ENCODE peak calls at places on chromosomes 7 and 10, in five cellular contexts. D, M, F, N and A are unnamed samples.

GRCh38 chr10:69333205-69333604 is 54.9 kb downstream of the HK1 start:
- DNase-seq in D (peak; percentile 91), M (peak; percentile 50), F (peak; percentile 78), N (peak; percentile 77), A (no peak)

GRCh38 chr10:28046579-28046978 is 47.7 kb upstream of the ODAD2 start:
- DNase-seq in D (no peak), M (no peak), F (no peak), N (no peak), A (no peak)

GRCh38 chr7:37201003-37201875 is 247.4 kb downstream of the ELMO1 start:
- DNase-seq in D (peak; percentile 78), M (peak; percentile 85), F (peak; percentile 74), N (peak; percentile 72), A (peak; percentile 45)

GRCh38 chr10:107701947-107702346 is 537.4 kb upstream of the SORCS1 start:
- DNase-seq in D (no peak), M (peak; percentile 43), F (no peak), N (no peak), A (no peak)

GRCh38 chr7:141288626-141289025 is 214.8 kb downstream of the TMEM178B start:
- DNase-seq in D (no peak), M (no peak), F (no peak), N (no peak), A (no peak)

GRCh38 chr7:129144095-129144833 is at the start of gene TSPAN33:
- DNase-seq in D (peak; percentile 57), M (peak; percentile 83), F (peak; percentile 85), N (peak; percentile 68), A (no peak)

GRCh38 chr7:42414961-42415505 is 178.0 kb upstream of the GLI3 start:
- DNase-seq in D (no peak), M (peak; percentile 23), F (no peak), N (no peak), A (no peak)

GRCh38 chr7:45973725-45974532 is 52.9 kb upstream of the IGFBP3 start:
- DNase-seq in D (no peak), M (no peak), F (no peak), N (no peak), A (no peak)

GRCh38 chr7:17444673-17445072 is 146.2 kb downstream of the AHR start:
- DNase-seq in D (no peak), M (peak; percentile 26), F (no peak), N (no peak), A (no peak)

GRCh38 chr10:132611026-132611910 is 73.7 kb downstream of the INPP5A start:
- DNase-seq in D (no peak), M (no peak), F (peak; percentile 34), N (no peak), A (no peak)

GRCh38 chr7:42645906-42646305 is 266.0 kb downstream of the C7orf25 start:
- DNase-seq in D (no peak), M (peak; percentile 10), F (no peak), N (no peak), A (no peak)

GRCh38 chr7:44306608-44307007 is 18.8 kb downstream of the CAMK2B start:
- DNase-seq in D (peak; percentile 7), M (no peak), F (no peak), N (peak; percentile 8), A (no peak)

GRCh38 chr7:22885824-22886255 is 63.2 kb upstream of the TOMM7 start:
- DNase-seq in D (no peak), M (no peak), F (no peak), N (no peak), A (no peak)

GRCh38 chr7:156964971-156965370 is 15.5 kb downstream of the NOM1 start:
- DNase-seq in D (no peak), M (no peak), F (no peak), N (no peak), A (no peak)

GRCh38 chr7:121831320-121831719 is 41.6 kb upstream of the PTPRZ1 start:
- DNase-seq in D (no peak), M (no peak), F (no peak), N (no peak), A (no peak)

GRCh38 chr7:24701232-24701898 is 55.9 kb downstream of the GSDME start:
- DNase-seq in D (peak; percentile 41), M (peak; percentile 89), F (no peak), N (no peak), A (no peak)

GRCh38 chr7:18778594-18778993 is 283.0 kb downstream of the HDAC9 start:
- DNase-seq in D (no peak), M (peak; percentile 61), F (no peak), N (no peak), A (no peak)

GRCh38 chr10:8050561-8051108 is 3.9 kb upstream of the GATA3 start:
- DNase-seq in D (no peak), M (peak; percentile 44), F (peak; percentile 66), N (no peak), A (no peak)

GRCh38 chr7:45447296-45447695 is 126.9 kb upstream of the ADCY1 start:
- DNase-seq in D (no peak), M (no peak), F (no peak), N (no peak), A (no peak)

GRCh38 chr7:119720541-119720940 is 552.4 kb upstream of the KCND2 start:
- DNase-seq in D (no peak), M (peak; percentile 71), F (no peak), N (no peak), A (no peak)

GRCh38 chr7:140229591-140230516 is 53.1 kb upstream of the KDM7A start:
- DNase-seq in D (no peak), M (no peak), F (no peak), N (peak; percentile 53), A (no peak)

GRCh38 chr10:78658645-78659632 is 409.8 kb upstream of the ZMIZ1 start:
- DNase-seq in D (no peak), M (no peak), F (no peak), N (no peak), A (no peak)

GRCh38 chr7:109387530-109387929 is 817.9 kb downstream of the DNAJB9 start:
- DNase-seq in D (no peak), M (no peak), F (peak; percentile 49), N (no peak), A (no peak)

GRCh38 chr7:30932562-30932961 is 20.9 kb downstream of the AQP1 start:
- DNase-seq in D (peak; percentile 15), M (no peak), F (no peak), N (no peak), A (no peak)

GRCh38 chr10:38047666-38048065 is 37.2 kb downstream of the ZNF33A start:
- DNase-seq in D (no peak), M (peak; percentile 26), F (no peak), N (no peak), A (no peak)

GRCh38 chr7:151993977-151994676 is 31.3 kb upstream of the GALNT11 start:
- DNase-seq in D (no peak), M (peak; percentile 5), F (no peak), N (no peak), A (no peak)

GRCh38 chr10:62165803-62166202 is 102.8 kb downstream of the RTKN2 start:
- DNase-seq in D (no peak), M (no peak), F (no peak), N (no peak), A (no peak)
- H3K27ac ChIP-seq in D (no peak overlapping the region), M (peak overlapping the region; percentile 50), F (no peak overlapping the region), N (no peak overlapping the region), A (no peak overlapping the region)

DNA sequence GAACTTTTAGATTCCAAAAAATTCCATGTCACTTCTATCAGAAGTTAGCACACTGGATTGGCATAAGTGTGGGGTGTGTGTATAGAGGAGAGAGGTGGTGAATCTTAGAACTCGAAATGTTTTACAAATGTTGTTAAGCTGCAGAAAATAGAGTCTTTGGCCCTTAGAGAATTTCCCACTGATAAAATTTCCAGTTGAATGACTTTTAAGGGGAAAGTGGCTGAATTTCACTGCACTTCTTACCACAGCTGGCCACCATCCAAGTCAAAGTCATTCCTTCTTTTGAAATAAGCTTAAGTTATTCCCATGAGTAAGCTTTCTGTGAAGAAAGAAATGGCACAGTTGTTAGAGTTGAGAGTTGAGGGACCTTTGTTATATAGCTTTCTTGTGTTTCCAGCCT is 13.8 kb downstream of the VCL start:
- DNase-seq in D (no peak), M (peak; percentile 95), F (no peak), N (no peak), A (peak; percentile 23)
- H3K4me3 ChIP-seq in D (no peak overlapping the region), M (peak overlapping the region; percentile 39), F (no peak overlapping the region), N (no peak overlapping the region), A (peak overlapping the region; percentile 48)

DNA sequence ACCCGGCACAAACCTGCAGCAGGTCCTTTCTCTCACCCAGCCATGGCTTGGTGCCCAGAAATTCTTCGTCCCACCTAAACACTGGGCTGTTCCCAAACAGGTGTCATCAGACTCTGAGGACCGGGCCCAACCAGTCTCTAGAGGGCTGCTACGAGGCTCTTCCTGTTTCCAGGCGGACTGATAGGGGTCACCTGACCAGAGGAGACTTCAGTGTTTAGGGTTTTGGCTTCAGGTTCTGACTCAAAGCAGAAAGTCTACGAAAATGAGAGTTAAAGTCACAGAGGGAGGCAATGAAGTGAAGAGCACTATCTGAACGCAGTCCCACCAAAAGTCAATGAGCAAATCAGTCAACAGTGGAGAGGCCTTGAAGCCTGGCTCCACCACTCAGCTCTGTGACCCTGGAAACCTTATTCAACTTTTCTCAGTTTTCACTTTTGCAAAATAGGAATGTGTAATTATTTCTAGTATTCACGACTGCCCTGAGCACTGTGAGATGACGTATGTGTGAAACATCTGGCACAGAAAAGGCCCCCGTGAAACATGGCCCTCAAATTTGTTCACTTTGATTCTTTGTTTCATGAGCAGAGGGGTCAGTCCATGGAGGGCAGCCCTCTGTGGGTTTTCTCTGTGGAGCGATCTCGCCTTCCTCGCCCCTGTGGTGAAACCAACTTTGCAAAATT is 189.8 kb upstream of the PDE1C start:
- DNase-seq in D (no peak), M (no peak), F (no peak), N (no peak), A (no peak)
- H3K27ac ChIP-seq in D (no peak overlapping the region), M (no peak overlapping the region), F (no peak overlapping the region), N (no peak overlapping the region), A (no peak overlapping the region)

GRCh38 chr7:85183296-85183695 is 3.6 kb downstream of the SEMA3D start:
- DNase-seq in D (no peak), M (no peak), F (no peak), N (no peak), A (no peak)

GRCh38 chr7:85186521-85187241 is at the start of gene SEMA3D:
- DNase-seq in D (peak; percentile 51), M (peak; percentile 94), F (peak; percentile 80), N (peak; percentile 66), A (peak; percentile 7)

GRCh38 chr7:85185355-85186082 is 1.3 kb downstream of the SEMA3D start:
- DNase-seq in D (peak; percentile 37), M (peak; percentile 85), F (peak; percentile 59), N (peak; percentile 52), A (peak; percentile 12)

GRCh38 chr7:85186083-85186520 is 754 bp downstream of the SEMA3D start:
- DNase-seq in D (no peak), M (peak; percentile 68), F (peak; percentile 62), N (peak; percentile 33), A (no peak)

DNA sequence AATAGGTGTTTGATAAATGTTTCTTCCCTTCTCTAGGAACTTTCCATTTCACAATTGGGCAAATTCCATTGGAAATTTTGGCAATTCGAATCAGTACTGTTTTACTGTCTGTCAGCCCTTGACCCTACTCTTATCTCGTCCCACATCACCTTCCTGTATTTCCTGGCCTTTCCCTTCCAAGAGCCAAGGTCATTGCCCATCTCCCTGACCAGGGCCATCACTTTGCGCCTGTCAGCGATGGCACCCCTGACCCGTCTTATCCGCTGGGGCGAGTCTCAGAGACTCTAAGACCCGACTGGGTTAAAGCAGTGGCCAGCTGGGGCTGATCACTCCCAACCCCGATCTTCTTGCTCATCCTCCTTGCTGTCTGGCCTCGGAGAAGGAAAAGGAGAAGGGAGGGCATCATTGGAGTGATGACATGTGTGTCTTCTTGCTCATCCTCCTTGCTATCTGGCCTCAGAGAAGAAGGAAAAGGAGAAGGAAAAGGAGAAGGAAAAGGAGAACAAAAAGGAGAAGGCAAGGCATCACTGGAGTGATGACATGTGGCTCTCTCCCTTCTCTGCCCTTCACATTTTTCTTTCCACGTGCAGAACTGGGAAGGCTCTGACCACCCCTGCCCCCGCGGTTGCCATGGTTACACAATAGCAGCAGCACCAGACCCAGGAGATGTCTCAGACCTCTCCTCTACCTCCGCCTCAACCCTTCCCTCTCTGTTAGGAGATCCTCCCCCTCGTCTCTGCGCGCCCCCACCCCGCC is 2.1 kb downstream of the SEMA3D start:
- DNase-seq in D (no peak), M (peak; percentile 64), F (peak; percentile 58), N (peak; percentile 51), A (peak; percentile 9)
- H3K4me3 ChIP-seq in D (peak overlapping the region; percentile 64), M (peak overlapping the region; percentile 76), F (peak overlapping the region; percentile 52), N (peak overlapping the region; percentile 34), A (peak overlapping the region; percentile 89)